ENCODE peak calls at places on chromosomes 12 and 14, in eight cellular contexts. N is NCI-H524 treated with DMSO at 0.1 percent for 48 hours, M is activated T-cell treated with anti-CD3 and anti-CD28 coated beads for 24 hours, I is naive B cell, Z is A673, H is AG09319, K is kidney glomerular epithelial cell, A is PC-3. J is an unnamed sample.

GRCh38 chr14:101595349-101595748 is 34.1 kb downstream of the DIO3 start:
- DNase-seq in K (no peak), Z (no peak), H (no peak), A (no peak), N (no peak), M (no peak), I (no peak), J (no peak)

GRCh38 chr12:9692909-9693308 is 23.4 kb downstream of the CLEC2D start:
- DNase-seq in M (no peak), N (no peak), I (no peak), H (no peak), A (no peak), K (no peak), Z (no peak), J (no peak)

GRCh38 chr12:12877789-12878455 is 13.4 kb upstream of the GPRC5A start:
- DNase-seq in A (no peak), I (no peak), H (no peak), K (no peak), M (no peak), Z (no peak), N (no peak), J (no peak)

GRCh38 chr12:65799331-65799730 is 25.0 kb upstream of the HMGA2 start:
- DNase-seq in A (no peak), K (no peak), I (no peak), Z (no peak), M (no peak), H (no peak), N (no peak), J (no peak)

GRCh38 chr14:54366726-54367707 is 29.8 kb upstream of the CDKN3 start:
- DNase-seq in I (peak; percentile 19), N (peak; percentile 54), H (no peak), M (peak; percentile 4), A (peak; percentile 88), Z (peak; percentile 72), K (peak; percentile 84), J (no peak)

GRCh38 chr14:86462193-86462592 is 932.2 kb downstream of the FLRT2 start:
- DNase-seq in M (no peak), H (no peak), Z (peak; percentile 46), K (peak; percentile 32), I (no peak), A (peak; percentile 26), N (peak; percentile 13), J (no peak)

GRCh38 chr12:58413794-58414193 is 472.4 kb downstream of the ATP23 start:
- DNase-seq in N (no peak), I (no peak), Z (no peak), H (no peak), M (no peak), K (peak; percentile 51), A (peak; percentile 93), J (no peak)

GRCh38 chr14:81303258-81303935 is 82.6 kb upstream of the GTF2A1 start:
- DNase-seq in M (peak; percentile 3), K (no peak), I (no peak), Z (no peak), A (peak; percentile 97), N (no peak), H (no peak), J (no peak)

GRCh38 chr14:33063521-33063920 is 124.8 kb downstream of the NPAS3 start:
- DNase-seq in A (peak; percentile 69), N (no peak), I (no peak), H (no peak), Z (no peak), K (no peak), M (no peak), J (no peak)

GRCh38 chr12:125025836-125026235 is 32.4 kb downstream of the BRI3BP start:
- DNase-seq in M (no peak), N (no peak), I (no peak), A (no peak), Z (no peak), K (no peak), H (no peak), J (no peak)

GRCh38 chr12:28563286-28563685 is 373.0 kb downstream of the CCDC91 start:
- DNase-seq in M (no peak), A (no peak), Z (no peak), H (peak; percentile 57), K (no peak), N (no peak), I (no peak), J (no peak)

GRCh38 chr12:110141389-110141788 is 17.2 kb downstream of the IFT81 start:
- DNase-seq in Z (no peak), H (peak; percentile 85), I (no peak), N (no peak), K (no peak), M (no peak), A (no peak), J (no peak)

GRCh38 chr14:54742492-54743350 is 159.9 kb downstream of the GCH1 start:
- DNase-seq in A (no peak), N (no peak), M (no peak), H (no peak), I (no peak), Z (no peak), K (no peak), J (no peak)

GRCh38 chr12:65958456-65958855 is 134.2 kb downstream of the HMGA2 start:
- DNase-seq in A (peak; percentile 93), M (no peak), N (no peak), I (no peak), K (no peak), Z (no peak), H (no peak), J (no peak)

GRCh38 chr12:131135311-131135785 is 181.6 kb downstream of the ADGRD1 start:
- DNase-seq in Z (no peak), I (no peak), M (no peak), N (no peak), H (no peak), K (no peak), A (no peak), J (no peak)

GRCh38 chr12:41051909-41052308 is 136.2 kb upstream of the PDZRN4 start:
- DNase-seq in I (no peak), N (no peak), A (no peak), H (no peak), Z (no peak), K (no peak), M (no peak), J (no peak)

GRCh38 chr12:26017484-26018211 is 59.2 kb downstream of the RASSF8 start:
- DNase-seq in A (peak; percentile 86), M (no peak), N (no peak), K (no peak), Z (peak; percentile 79), I (no peak), H (no peak), J (no peak)

GRCh38 chr14:35399083-35399807 is 5.3 kb downstream of the NFKBIA start:
- DNase-seq in A (no peak), I (no peak), M (no peak), Z (no peak), H (no peak), N (no peak), K (no peak), J (no peak)

GRCh38 chr12:109724321-109724892 is 10.8 kb downstream of the FAM222A start:
- DNase-seq in Z (no peak), I (no peak), H (no peak), A (no peak), K (no peak), N (no peak), M (no peak), J (no peak)

GRCh38 chr12:124296295-124296915 is 1.5 kb downstream of the RFLNA start:
- DNase-seq in I (no peak), A (no peak), N (no peak), M (no peak), H (no peak), Z (no peak), K (no peak), J (no peak)

GRCh38 chr12:116157845-116158267 is 119.6 kb downstream of the MED13L start:
- DNase-seq in N (no peak), I (no peak), H (no peak), Z (no peak), K (no peak), M (no peak), A (no peak), J (no peak)

GRCh38 chr12:2963760-2964292 is 4.6 kb downstream of the TEAD4 start:
- DNase-seq in H (no peak), M (no peak), N (no peak), I (no peak), K (no peak), A (no peak), Z (no peak), J (no peak)

GRCh38 chr14:68938515-68939423 is 40.3 kb downstream of the ACTN1 start:
- DNase-seq in H (no peak), M (no peak), N (no peak), K (peak; percentile 98), Z (no peak), A (no peak), I (no peak), J (no peak)

GRCh38 chr14:32985881-32986280 is 47.2 kb downstream of the NPAS3 start:
- DNase-seq in K (no peak), A (no peak), N (no peak), I (no peak), H (no peak), Z (peak; percentile 65), M (no peak), J (no peak)

GRCh38 chr14:94361682-94362081 is 26.7 kb downstream of the SERPINA1 start:
- DNase-seq in A (no peak), I (no peak), Z (no peak), K (no peak), H (no peak), M (no peak), N (no peak), J (no peak)

GRCh38 chr12:75452675-75453330 is 27.8 kb upstream of the GLIPR1 start:
- DNase-seq in H (no peak), A (peak; percentile 73), N (no peak), K (peak; percentile 28), M (no peak), Z (no peak), I (no peak), J (no peak)

GRCh38 chr12:84270470-84271140 is 642.0 kb downstream of the SLC6A15 start:
- DNase-seq in A (no peak), Z (peak; percentile 2), K (no peak), I (no peak), N (no peak), H (no peak), M (no peak), J (no peak)

J was measured in CD4-positive, CD25-positive, alpha-beta regulatory T cell.